ENCODE peak calls at places on chromosomes 11 and 22, in ten cellular contexts. Y, D, W, A, F, P, L, H, O and K are unnamed samples.
A peak's percentile ranks its signal among the peaks of the same experiment; 100 is the strongest.

GRCh38 chr11:125431481-125431880 is 64.6 kb downstream of the FEZ1 start:
- DNase-seq in Y (no peak), D (no peak), W (no peak), A (no peak), F (no peak), P (no peak), L (no peak), H (no peak), O (no peak), K (no peak)

GRCh38 chr11:71470956-71471355 is 18.0 kb downstream of the NADSYN1 start:
- DNase-seq in Y (no peak), D (no peak), W (no peak), A (no peak), F (no peak), P (no peak), L (no peak), H (no peak), O (no peak), K (no peak)

GRCh38 chr22:34880667-34881066 is 185.3 kb upstream of the ISX start:
- DNase-seq in Y (no peak), D (no peak), W (no peak), A (no peak), F (no peak), P (no peak), L (no peak), H (no peak), O (no peak), K (no peak)

GRCh38 chr11:98711011-98711410 is 309.7 kb upstream of the CNTN5 start:
- DNase-seq in Y (no peak), D (no peak), W (no peak), A (no peak), F (no peak), P (no peak), L (no peak), H (no peak), O (no peak), K (no peak)

GRCh38 chr22:23522642-23523251 is 57.3 kb downstream of the IGLL1 start:
- DNase-seq in Y (no peak), D (no peak), W (peak; percentile 46), A (no peak), F (no peak), P (no peak), L (no peak), H (no peak), O (no peak), K (no peak)

GRCh38 chr11:128970598-128971190 is 28.0 kb upstream of the TP53AIP1 start:
- DNase-seq in Y (no peak), D (no peak), W (no peak), A (no peak), F (no peak), P (no peak), L (no peak), H (no peak), O (no peak), K (no peak)

GRCh38 chr11:134131628-134132244 is 62.9 kb downstream of the JAM3 start:
- DNase-seq in Y (no peak), D (no peak), W (no peak), A (no peak), F (no peak), P (peak; percentile 23), L (no peak), H (no peak), O (no peak), K (no peak)

GRCh38 chr11:66616379-66617147 is at the start of gene RBM14:
- DNase-seq in Y (peak; percentile 98), D (peak; percentile 94), W (peak; percentile 99), A (peak; percentile 98), F (peak; percentile 99), P (peak; percentile 99), L (peak; percentile 97), H (peak; percentile 96), O (peak; percentile 99), K (peak; percentile 96)

GRCh38 chr22:37425800-37426531 is 1.3 kb downstream of the ELFN2 start:
- DNase-seq in Y (no peak), D (no peak), W (no peak), A (no peak), F (peak; percentile 41), P (no peak), L (no peak), H (no peak), O (no peak), K (peak; percentile 13)

GRCh38 chr22:49767355-49768062 is 60.2 kb downstream of the BRD1 start:
- DNase-seq in Y (peak; percentile 7), D (no peak), W (peak; percentile 24), A (peak; percentile 65), F (peak; percentile 46), P (peak; percentile 62), L (no peak), H (no peak), O (peak; percentile 61), K (peak; percentile 41)